ENCODE peak calls at places on chromosomes 4 and X, in ten cellular contexts. P is HFF-Myc; M is choroid plexus epithelial cell; Q is stomach; V is mucosa of descending colon; O is CD4-positive, alpha-beta memory T cell; J is colonic mucosa; I is psoas muscle; F is NT2/D1; L is GM12865. Y is an unnamed sample.

GRCh38 chrX:155028192-155028591 is 1.5 kb downstream of the FUNDC2 start:
- DNase-seq in V (no peak), I (no peak), L (peak; percentile 40), O (no peak), P (no peak), Q (no peak), J (no peak), F (no peak), M (no peak), Y (no peak)

GRCh38 chr4:101693842-101694398 is 96.6 kb upstream of the BANK1 start:
- DNase-seq in M (no peak), J (no peak), Q (no peak), V (no peak), F (no peak), I (no peak), L (peak; percentile 44), O (no peak), P (no peak), Y (no peak)

GRCh38 chr4:83890816-83891215 is 354.9 kb downstream of the GPAT3 start:
- DNase-seq in J (no peak), O (no peak), M (peak; percentile 8), L (no peak), V (no peak), P (no peak), Q (no peak), I (no peak), F (no peak), Y (no peak)

GRCh38 chrX:41906515-41907165 is 16.7 kb downstream of the CASK start:
- DNase-seq in L (no peak), I (no peak), Q (no peak), F (no peak), J (no peak), M (peak; percentile 39), O (no peak), P (no peak), V (no peak), Y (peak; percentile 51)

GRCh38 chr4:184123009-184123408 is 94.7 kb downstream of the ENPP6 start:
- DNase-seq in I (no peak), J (no peak), O (no peak), Q (no peak), P (no peak), L (no peak), V (no peak), F (no peak), M (no peak), Y (no peak)

GRCh38 chr4:94452476-94453300 is 946 bp downstream of the PDLIM5 start:
- DNase-seq in V (peak; percentile 91), L (peak; percentile 55), O (no peak), Q (peak; percentile 83), I (peak; percentile 93), M (peak; percentile 86), F (peak; percentile 40), P (no peak), J (peak; percentile 93), Y (no peak)

GRCh38 chr4:127857641-127858040 is 23.1 kb upstream of the PLK4 start:
- DNase-seq in M (no peak), O (no peak), Q (no peak), P (no peak), V (no peak), J (no peak), F (no peak), L (no peak), I (no peak), Y (no peak)

GRCh38 chr4:5710065-5710961 is 688 bp upstream of the EVC start:
- DNase-seq in I (no peak), M (peak; percentile 42), J (no peak), F (no peak), L (no peak), Q (no peak), V (no peak), O (no peak), P (no peak), Y (no peak)

GRCh38 chr4:86098691-86099090 is 261.2 kb downstream of the MAPK10 start:
- DNase-seq in P (no peak), O (no peak), V (no peak), M (no peak), Q (no peak), J (no peak), L (peak; percentile 75), F (no peak), I (no peak), Y (no peak)

GRCh38 chr4:86101841-86102240 is 258.0 kb downstream of the MAPK10 start:
- DNase-seq in J (no peak), M (no peak), F (no peak), O (no peak), P (no peak), L (no peak), I (no peak), V (no peak), Q (no peak), Y (peak; percentile 87)

GRCh38 chr4:86096373-86096772 is 263.5 kb downstream of the MAPK10 start:
- DNase-seq in J (no peak), P (no peak), M (no peak), L (no peak), F (no peak), O (no peak), Q (no peak), I (no peak), V (no peak), Y (no peak)

DNA sequence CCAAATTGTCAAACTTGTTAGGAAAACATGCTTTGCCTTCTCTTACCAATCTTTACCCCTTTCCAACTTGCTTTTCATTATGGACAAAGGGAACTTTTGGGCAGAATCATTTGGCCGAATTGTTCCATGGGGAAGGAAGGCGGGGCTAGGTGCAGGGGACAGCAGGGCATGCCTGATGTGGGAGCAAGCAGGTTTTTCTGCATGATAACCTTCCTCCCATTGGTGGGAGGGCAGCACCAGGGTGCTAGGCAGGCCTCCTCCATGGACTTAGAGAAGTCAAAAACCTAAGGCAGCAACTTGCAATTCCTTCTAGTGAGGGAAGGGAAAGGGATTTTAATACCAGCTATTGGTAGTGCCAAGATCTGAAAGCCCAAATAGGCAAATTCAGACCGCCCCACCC is 260.5 kb downstream of the MAPK10 start:
- DNase-seq in M (no peak), V (no peak), L (no peak), I (no peak), Q (no peak), J (no peak), F (no peak), O (no peak), P (no peak), Y (no peak)
- H3K4me3 ChIP-seq in M (no peak overlapping the region), V (no peak overlapping the region), L (peak overlapping the region; percentile 38), I (no peak overlapping the region), Q (no peak overlapping the region), J (no peak overlapping the region), F (no peak overlapping the region), O (no peak overlapping the region), P (no peak overlapping the region), Y (no peak overlapping the region)

GRCh38 chr4:37244583-37245390 is at the start of gene NWD2:
- DNase-seq in M (peak; percentile 6), Q (no peak), F (peak; percentile 5), J (peak; percentile 18), P (no peak), O (no peak), I (peak; percentile 42), V (peak; percentile 28), L (peak; percentile 11), Y (no peak)

GRCh38 chr4:37243722-37244582 is 591 bp upstream of the NWD2 start:
- DNase-seq in F (peak; percentile 8), I (no peak), M (no peak), Q (no peak), V (peak; percentile 24), P (no peak), J (peak; percentile 32), O (no peak), L (no peak), Y (no peak)

GRCh38 chr4:37243061-37243460 is 1.5 kb upstream of the NWD2 start:
- DNase-seq in J (no peak), O (no peak), M (no peak), P (no peak), I (no peak), L (peak; percentile 33), V (peak; percentile 7), F (peak; percentile 5), Q (no peak), Y (no peak)

GRCh38 chr4:37246891-37247290 is 2.3 kb downstream of the NWD2 start:
- DNase-seq in O (no peak), Q (no peak), V (no peak), M (no peak), J (no peak), L (no peak), F (no peak), P (no peak), I (no peak), Y (no peak)

DNA sequence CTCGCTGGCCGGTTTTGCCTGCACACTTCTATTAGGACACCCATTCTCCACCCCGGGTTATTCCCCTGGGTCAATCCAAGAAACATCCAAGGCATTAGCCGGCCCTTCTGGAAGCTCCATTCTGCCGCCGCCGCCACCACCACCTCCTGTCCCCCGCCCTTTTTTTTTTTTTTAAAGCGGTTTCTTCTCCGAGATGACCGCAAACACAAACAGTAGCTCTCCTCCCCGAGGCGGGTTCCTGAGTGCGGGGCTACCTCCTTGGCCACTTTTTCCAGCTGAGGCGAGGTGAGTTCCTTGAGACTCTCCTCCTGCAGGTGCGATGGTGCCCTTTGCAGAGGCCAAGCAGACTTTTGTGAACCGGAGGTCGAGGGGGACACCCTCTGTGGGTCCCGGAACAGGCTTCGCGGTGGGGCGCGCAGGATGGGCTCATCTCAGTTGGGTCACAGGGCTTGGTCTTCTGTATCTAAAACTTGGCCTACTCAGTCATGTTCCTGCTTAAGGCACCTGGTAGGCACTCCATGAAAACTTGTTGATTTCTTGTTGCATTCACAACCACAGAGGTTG is 930 bp downstream of the NWD2 start:
- DNase-seq in Q (no peak), I (no peak), V (no peak), M (no peak), F (peak; percentile 0), J (no peak), O (no peak), L (no peak), P (no peak), Y (no peak)
- H3K4me3 ChIP-seq in Q (peak overlapping the region; percentile 37), I (no peak overlapping the region), V (no peak overlapping the region), M (no peak overlapping the region), F (peak overlapping the region; percentile 55), J (no peak overlapping the region), O (no peak overlapping the region), L (no peak overlapping the region), P (no peak overlapping the region), Y (no peak overlapping the region)

GRCh38 chrX:70171636-70172035 is 5.6 kb upstream of the DGAT2L6 start:
- DNase-seq in I (no peak), O (no peak), J (no peak), M (no peak), L (no peak), F (peak; percentile 51), Q (no peak), V (no peak), P (no peak), Y (no peak)

GRCh38 chrX:70172226-70172625 is 5.1 kb upstream of the DGAT2L6 start:
- DNase-seq in O (no peak), V (no peak), J (no peak), F (no peak), Q (no peak), I (no peak), L (no peak), M (peak; percentile 13), P (no peak), Y (no peak)

GRCh38 chrX:70166601-70167590 is 10.4 kb upstream of the DGAT2L6 start:
- DNase-seq in O (no peak), Q (no peak), I (no peak), M (peak; percentile 71), F (no peak), V (no peak), J (no peak), P (peak; percentile 12), L (no peak), Y (no peak)

GRCh38 chrX:70168238-70169188 is 8.8 kb upstream of the DGAT2L6 start:
- DNase-seq in F (peak; percentile 44), O (no peak), M (peak; percentile 62), I (no peak), J (no peak), P (peak; percentile 14), V (no peak), Q (no peak), L (no peak), Y (no peak)

GRCh38 chrX:70169281-70169680 is 8.0 kb upstream of the DGAT2L6 start:
- DNase-seq in Q (no peak), I (no peak), L (no peak), V (no peak), P (no peak), O (no peak), M (no peak), J (no peak), F (no peak), Y (no peak)
- H3K4me3 ChIP-seq in Q (no peak overlapping the region), I (no peak overlapping the region), L (no peak overlapping the region), V (no peak overlapping the region), P (no peak overlapping the region), O (no peak overlapping the region), M (no peak overlapping the region), J (no peak overlapping the region), F (no peak overlapping the region), Y (no peak overlapping the region)

GRCh38 chrX:12966151-12966550 is 8.8 kb upstream of the TMSB4X start:
- DNase-seq in I (no peak), O (no peak), P (no peak), M (no peak), Q (no peak), F (no peak), L (no peak), V (no peak), J (no peak), Y (no peak)

GRCh38 chrX:12965390-12965940 is 9.4 kb upstream of the TMSB4X start:
- DNase-seq in V (no peak), M (no peak), J (no peak), Q (no peak), I (no peak), O (no peak), F (no peak), P (no peak), L (no peak), Y (no peak)

GRCh38 chrX:12971282-12972003 is 3.5 kb upstream of the TMSB4X start:
- DNase-seq in I (no peak), P (no peak), M (no peak), F (no peak), V (peak; percentile 61), L (peak; percentile 72), J (no peak), Q (peak; percentile 79), O (no peak), Y (no peak)

GRCh38 chrX:12970691-12971202 is 4.2 kb upstream of the TMSB4X start:
- DNase-seq in O (peak; percentile 79), L (peak; percentile 72), I (no peak), F (no peak), P (no peak), M (peak; percentile 79), Q (no peak), J (no peak), V (peak; percentile 47), Y (no peak)

DNA sequence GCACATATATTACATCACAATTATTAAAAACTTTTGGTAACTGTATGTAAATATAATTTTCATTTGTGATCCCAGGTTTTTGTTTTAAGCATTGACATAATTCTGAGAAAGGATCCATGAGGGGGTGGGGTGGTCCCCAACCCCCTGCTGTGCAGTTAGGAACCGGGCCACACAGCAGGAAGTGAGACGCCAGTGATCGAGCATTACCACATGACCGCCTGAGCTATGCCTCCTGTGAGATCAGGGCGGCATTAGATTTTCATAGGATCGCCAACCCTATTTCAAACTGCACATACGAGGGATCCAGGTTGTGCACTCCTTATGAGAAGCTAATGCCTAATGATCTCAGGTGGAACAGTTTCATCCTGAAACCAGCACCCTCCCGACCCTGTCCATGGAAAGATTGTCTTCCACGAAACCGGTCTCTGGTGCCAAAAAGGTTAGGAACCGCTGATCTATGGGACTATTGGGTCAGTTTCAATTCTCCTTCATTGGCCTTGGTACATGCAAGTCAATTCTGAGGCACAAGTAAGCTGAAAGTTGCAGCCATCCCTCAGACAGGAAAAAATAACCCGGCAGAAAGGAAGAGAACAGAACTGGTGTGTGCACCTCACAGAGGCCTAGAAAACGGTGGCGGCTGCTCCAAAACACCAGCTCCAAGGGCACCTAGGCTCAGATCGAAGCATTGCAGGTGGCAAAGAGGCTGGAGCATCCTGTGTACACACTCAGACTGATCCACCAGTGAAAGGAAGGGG is 7.0 kb upstream of the TMSB4X start:
- DNase-seq in M (no peak), I (no peak), J (no peak), L (no peak), P (no peak), Q (no peak), V (no peak), O (no peak), F (no peak), Y (no peak)
- H3K4me3 ChIP-seq in M (no peak overlapping the region), I (no peak overlapping the region), J (no peak overlapping the region), L (no peak overlapping the region), P (no peak overlapping the region), Q (no peak overlapping the region), V (no peak overlapping the region), O (peak overlapping the region; percentile 11), F (no peak overlapping the region), Y (no peak overlapping the region)